ENCODE peak calls at places on chromosomes 6 and 20, in ten cellular contexts. One of them, this sample, is unnamed.

GRCh38 chr6:168048724-168049025 is 30.3 kb downstream of the FRMD1 start:
- DNase-seq in MM.1S: no peak
- DNase-seq in CD4-positive, alpha-beta T cell: no peak
- DNase-seq in H9: no peak
- DNase-seq in nephron progenitor cell: no peak
- DNase-seq in cardiac muscle cell: no peak
- DNase-seq in adrenal gland: no peak
- DNase-seq in activated B cell treated with CpG ODN at 0.5 μM for 24 hours: no peak
- DNase-seq in neural crest cell: no peak
- DNase-seq in osteocyte: no peak
- DNase-seq in this sample: no peak

GRCh38 chr6:73610444-73611275 is 43.1 kb downstream of the SLC17A5 start:
- DNase-seq in MM.1S: peak
- DNase-seq in CD4-positive, alpha-beta T cell: no peak
- DNase-seq in H9: no peak
- DNase-seq in nephron progenitor cell: no peak
- DNase-seq in cardiac muscle cell: peak
- DNase-seq in adrenal gland: no peak
- DNase-seq in activated B cell treated with CpG ODN at 0.5 μM for 24 hours: no peak
- DNase-seq in neural crest cell: no peak
- DNase-seq in osteocyte: no peak
- DNase-seq in this sample: no peak

GRCh38 chr6:35804996-35805736 is at the start of gene LHFPL5:
- DNase-seq in MM.1S: peak
- DNase-seq in CD4-positive, alpha-beta T cell: peak
- DNase-seq in H9: peak
- DNase-seq in nephron progenitor cell: peak
- DNase-seq in cardiac muscle cell: peak
- DNase-seq in adrenal gland: no peak
- DNase-seq in activated B cell treated with CpG ODN at 0.5 μM for 24 hours: peak
- DNase-seq in neural crest cell: peak
- DNase-seq in osteocyte: no peak
- DNase-seq in this sample: peak

GRCh38 chr20:2865101-2865500 is 8.2 kb upstream of the PTPRA start:
- DNase-seq in MM.1S: no peak
- DNase-seq in CD4-positive, alpha-beta T cell: no peak
- DNase-seq in H9: no peak
- DNase-seq in nephron progenitor cell: no peak
- DNase-seq in cardiac muscle cell: no peak
- DNase-seq in adrenal gland: no peak
- DNase-seq in activated B cell treated with CpG ODN at 0.5 μM for 24 hours: no peak
- DNase-seq in neural crest cell: no peak
- DNase-seq in osteocyte: no peak
- DNase-seq in this sample: no peak

GRCh38 chr6:152859225-152859624 is 108.6 kb downstream of the VIP start:
- DNase-seq in MM.1S: peak
- DNase-seq in CD4-positive, alpha-beta T cell: no peak
- DNase-seq in H9: no peak
- DNase-seq in nephron progenitor cell: no peak
- DNase-seq in cardiac muscle cell: no peak
- DNase-seq in adrenal gland: no peak
- DNase-seq in activated B cell treated with CpG ODN at 0.5 μM for 24 hours: no peak
- DNase-seq in neural crest cell: no peak
- DNase-seq in osteocyte: no peak
- DNase-seq in this sample: no peak

GRCh38 chr6:33249732-33250625 is 21.7 kb downstream of the VPS52 start:
- DNase-seq in MM.1S: no peak
- DNase-seq in CD4-positive, alpha-beta T cell: peak
- DNase-seq in H9: no peak
- DNase-seq in nephron progenitor cell: peak
- DNase-seq in cardiac muscle cell: peak
- DNase-seq in adrenal gland: peak
- DNase-seq in activated B cell treated with CpG ODN at 0.5 μM for 24 hours: peak
- DNase-seq in neural crest cell: no peak
- DNase-seq in osteocyte: no peak
- DNase-seq in this sample: no peak

GRCh38 chr6:46637145-46637544 is 15.5 kb downstream of the CYP39A1 start:
- DNase-seq in MM.1S: no peak
- DNase-seq in CD4-positive, alpha-beta T cell: no peak
- DNase-seq in H9: no peak
- DNase-seq in nephron progenitor cell: no peak
- DNase-seq in cardiac muscle cell: peak
- DNase-seq in adrenal gland: no peak
- DNase-seq in activated B cell treated with CpG ODN at 0.5 μM for 24 hours: no peak
- DNase-seq in neural crest cell: no peak
- DNase-seq in osteocyte: no peak
- DNase-seq in this sample: no peak

GRCh38 chr6:114277220-114277619 is 65.6 kb downstream of the HS3ST5 start:
- DNase-seq in MM.1S: no peak
- DNase-seq in CD4-positive, alpha-beta T cell: no peak
- DNase-seq in H9: no peak
- DNase-seq in nephron progenitor cell: no peak
- DNase-seq in cardiac muscle cell: no peak
- DNase-seq in adrenal gland: no peak
- DNase-seq in activated B cell treated with CpG ODN at 0.5 μM for 24 hours: no peak
- DNase-seq in neural crest cell: no peak
- DNase-seq in osteocyte: no peak
- DNase-seq in this sample: no peak

GRCh38 chr6:37314803-37315515 is 38.8 kb upstream of the RNF8 start:
- DNase-seq in MM.1S: peak
- DNase-seq in CD4-positive, alpha-beta T cell: peak
- DNase-seq in H9: peak
- DNase-seq in nephron progenitor cell: peak
- DNase-seq in cardiac muscle cell: peak
- DNase-seq in adrenal gland: peak
- DNase-seq in activated B cell treated with CpG ODN at 0.5 μM for 24 hours: no peak
- DNase-seq in neural crest cell: peak
- DNase-seq in osteocyte: no peak
- DNase-seq in this sample: no peak

GRCh38 chr20:39623584-39624234 is 661.6 kb downstream of the DHX35 start:
- DNase-seq in MM.1S: no peak
- DNase-seq in CD4-positive, alpha-beta T cell: no peak
- DNase-seq in H9: no peak
- DNase-seq in nephron progenitor cell: no peak
- DNase-seq in cardiac muscle cell: no peak
- DNase-seq in adrenal gland: peak
- DNase-seq in activated B cell treated with CpG ODN at 0.5 μM for 24 hours: no peak
- DNase-seq in neural crest cell: no peak
- DNase-seq in osteocyte: no peak
- DNase-seq in this sample: no peak

GRCh38 chr6:163872335-163872734 is 457.8 kb downstream of the QKI start:
- DNase-seq in MM.1S: no peak
- DNase-seq in CD4-positive, alpha-beta T cell: no peak
- DNase-seq in H9: no peak
- DNase-seq in nephron progenitor cell: no peak
- DNase-seq in cardiac muscle cell: peak
- DNase-seq in adrenal gland: no peak
- DNase-seq in activated B cell treated with CpG ODN at 0.5 μM for 24 hours: no peak
- DNase-seq in neural crest cell: no peak
- DNase-seq in osteocyte: no peak
- DNase-seq in this sample: no peak

GRCh38 chr6:119079288-119079809 is 885 bp upstream of the FAM184A start:
- DNase-seq in MM.1S: no peak
- DNase-seq in CD4-positive, alpha-beta T cell: no peak
- DNase-seq in H9: no peak
- DNase-seq in nephron progenitor cell: no peak
- DNase-seq in cardiac muscle cell: peak
- DNase-seq in adrenal gland: no peak
- DNase-seq in activated B cell treated with CpG ODN at 0.5 μM for 24 hours: no peak
- DNase-seq in neural crest cell: no peak
- DNase-seq in osteocyte: no peak
- DNase-seq in this sample: no peak

GRCh38 chr6:90186637-90187361 is 109.8 kb downstream of the BACH2 start:
- DNase-seq in MM.1S: no peak
- DNase-seq in CD4-positive, alpha-beta T cell: no peak
- DNase-seq in H9: no peak
- DNase-seq in nephron progenitor cell: no peak
- DNase-seq in cardiac muscle cell: no peak
- DNase-seq in adrenal gland: no peak
- DNase-seq in activated B cell treated with CpG ODN at 0.5 μM for 24 hours: no peak
- DNase-seq in neural crest cell: no peak
- DNase-seq in osteocyte: no peak
- DNase-seq in this sample: no peak

GRCh38 chr6:68368845-68369244 is 266.2 kb upstream of the ADGRB3 start:
- DNase-seq in MM.1S: no peak
- DNase-seq in CD4-positive, alpha-beta T cell: no peak
- DNase-seq in H9: no peak
- DNase-seq in nephron progenitor cell: no peak
- DNase-seq in cardiac muscle cell: no peak
- DNase-seq in adrenal gland: no peak
- DNase-seq in activated B cell treated with CpG ODN at 0.5 μM for 24 hours: no peak
- DNase-seq in neural crest cell: no peak
- DNase-seq in osteocyte: no peak
- DNase-seq in this sample: no peak

GRCh38 chr20:6588296-6588695 is 179.2 kb upstream of the BMP2 start:
- DNase-seq in MM.1S: no peak
- DNase-seq in CD4-positive, alpha-beta T cell: no peak
- DNase-seq in H9: no peak
- DNase-seq in nephron progenitor cell: no peak
- DNase-seq in cardiac muscle cell: peak
- DNase-seq in adrenal gland: no peak
- DNase-seq in activated B cell treated with CpG ODN at 0.5 μM for 24 hours: no peak
- DNase-seq in neural crest cell: no peak
- DNase-seq in osteocyte: no peak
- DNase-seq in this sample: no peak

GRCh38 chr6:100549406-100550167 is 84.9 kb upstream of the SIM1 start:
- DNase-seq in MM.1S: no peak
- DNase-seq in CD4-positive, alpha-beta T cell: no peak
- DNase-seq in H9: no peak
- DNase-seq in nephron progenitor cell: no peak
- DNase-seq in cardiac muscle cell: peak
- DNase-seq in adrenal gland: no peak
- DNase-seq in activated B cell treated with CpG ODN at 0.5 μM for 24 hours: no peak
- DNase-seq in neural crest cell: no peak
- DNase-seq in osteocyte: no peak
- DNase-seq in this sample: no peak

GRCh38 chr6:42049116-42049809 is 1.1 kb upstream of the TAF8 start:
- DNase-seq in MM.1S: no peak
- DNase-seq in CD4-positive, alpha-beta T cell: no peak
- DNase-seq in H9: no peak
- DNase-seq in nephron progenitor cell: no peak
- DNase-seq in cardiac muscle cell: no peak
- DNase-seq in adrenal gland: no peak
- DNase-seq in activated B cell treated with CpG ODN at 0.5 μM for 24 hours: no peak
- DNase-seq in neural crest cell: no peak
- DNase-seq in osteocyte: no peak
- DNase-seq in this sample: no peak

GRCh38 chr6:16759181-16759645 is 2.0 kb downstream of the ATXN1 start:
- DNase-seq in MM.1S: no peak
- DNase-seq in CD4-positive, alpha-beta T cell: no peak
- DNase-seq in H9: no peak
- DNase-seq in nephron progenitor cell: no peak
- DNase-seq in cardiac muscle cell: no peak
- DNase-seq in adrenal gland: no peak
- DNase-seq in activated B cell treated with CpG ODN at 0.5 μM for 24 hours: no peak
- DNase-seq in neural crest cell: no peak
- DNase-seq in osteocyte: no peak
- DNase-seq in this sample: no peak

GRCh38 chr6:166775180-166775922 is 148.3 kb upstream of the RPS6KA2 start:
- DNase-seq in MM.1S: peak
- DNase-seq in CD4-positive, alpha-beta T cell: peak
- DNase-seq in H9: peak
- DNase-seq in nephron progenitor cell: peak
- DNase-seq in cardiac muscle cell: peak
- DNase-seq in adrenal gland: peak
- DNase-seq in activated B cell treated with CpG ODN at 0.5 μM for 24 hours: no peak
- DNase-seq in neural crest cell: peak
- DNase-seq in osteocyte: peak
- DNase-seq in this sample: no peak
- TF ChIP-seq CTCF in MM.1S: peak
- TF ChIP-seq CTCF in CD4-positive, alpha-beta T cell: peak
- TF ChIP-seq CTCF in H9: peak
- TF ChIP-seq CTCF in nephron progenitor cell: peak
- TF ChIP-seq CTCF in cardiac muscle cell: peak
- TF ChIP-seq CTCF in adrenal gland: peak
- TF ChIP-seq CTCF in activated B cell treated with CpG ODN at 0.5 μM for 24 hours: peak
- TF ChIP-seq CTCF in neural crest cell: peak
- TF ChIP-seq CTCF in osteocyte: peak
- TF ChIP-seq CTCF in this sample: peak

DNA sequence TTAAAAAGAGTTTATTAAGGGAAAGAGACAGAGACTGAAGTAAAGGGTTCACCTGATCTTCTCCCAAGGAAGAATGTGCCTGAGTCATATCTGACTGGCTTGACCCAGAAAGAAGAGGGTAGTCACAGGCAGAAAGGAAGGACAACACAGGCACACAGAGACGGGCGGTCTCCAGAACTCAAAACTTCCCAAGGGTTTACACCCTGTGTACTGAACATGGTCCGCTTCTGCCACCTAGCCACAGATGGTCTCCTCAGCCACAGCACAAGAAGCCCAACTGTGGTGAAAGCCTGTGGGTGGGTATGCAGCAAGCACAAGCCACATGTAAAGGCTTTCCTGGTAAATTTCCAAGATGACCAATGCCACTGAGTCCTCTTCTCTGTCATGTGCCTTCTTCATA is 17.2 kb downstream of the UNC5CL start:
- DNase-seq in MM.1S: no peak
- DNase-seq in CD4-positive, alpha-beta T cell: no peak
- DNase-seq in H9: no peak
- DNase-seq in nephron progenitor cell: no peak
- DNase-seq in cardiac muscle cell: peak
- DNase-seq in adrenal gland: peak
- DNase-seq in activated B cell treated with CpG ODN at 0.5 μM for 24 hours: no peak
- DNase-seq in neural crest cell: no peak
- DNase-seq in osteocyte: no peak
- DNase-seq in this sample: no peak
- TF ChIP-seq CTCF in MM.1S: no peak
- TF ChIP-seq CTCF in CD4-positive, alpha-beta T cell: no peak
- TF ChIP-seq CTCF in H9: peak
- TF ChIP-seq CTCF in nephron progenitor cell: no peak
- TF ChIP-seq CTCF in cardiac muscle cell: peak
- TF ChIP-seq CTCF in adrenal gland: peak
- TF ChIP-seq CTCF in activated B cell treated with CpG ODN at 0.5 μM for 24 hours: no peak
- TF ChIP-seq CTCF in neural crest cell: no peak
- TF ChIP-seq CTCF in osteocyte: peak
- TF ChIP-seq CTCF in this sample: no peak

GRCh38 chr20:45890077-45890996 is 671 bp downstream of the NEURL2 start:
- DNase-seq in MM.1S: no peak
- DNase-seq in CD4-positive, alpha-beta T cell: peak
- DNase-seq in H9: peak
- DNase-seq in nephron progenitor cell: peak
- DNase-seq in cardiac muscle cell: peak
- DNase-seq in adrenal gland: peak
- DNase-seq in activated B cell treated with CpG ODN at 0.5 μM for 24 hours: peak
- DNase-seq in neural crest cell: peak
- DNase-seq in osteocyte: peak
- DNase-seq in this sample: peak
- TF ChIP-seq CTCF in MM.1S: peak
- TF ChIP-seq CTCF in CD4-positive, alpha-beta T cell: peak
- TF ChIP-seq CTCF in H9: peak
- TF ChIP-seq CTCF in nephron progenitor cell: peak
- TF ChIP-seq CTCF in cardiac muscle cell: peak
- TF ChIP-seq CTCF in adrenal gland: peak
- TF ChIP-seq CTCF in activated B cell treated with CpG ODN at 0.5 μM for 24 hours: no peak
- TF ChIP-seq CTCF in neural crest cell: peak
- TF ChIP-seq CTCF in osteocyte: peak
- TF ChIP-seq CTCF in this sample: peak

DNA sequence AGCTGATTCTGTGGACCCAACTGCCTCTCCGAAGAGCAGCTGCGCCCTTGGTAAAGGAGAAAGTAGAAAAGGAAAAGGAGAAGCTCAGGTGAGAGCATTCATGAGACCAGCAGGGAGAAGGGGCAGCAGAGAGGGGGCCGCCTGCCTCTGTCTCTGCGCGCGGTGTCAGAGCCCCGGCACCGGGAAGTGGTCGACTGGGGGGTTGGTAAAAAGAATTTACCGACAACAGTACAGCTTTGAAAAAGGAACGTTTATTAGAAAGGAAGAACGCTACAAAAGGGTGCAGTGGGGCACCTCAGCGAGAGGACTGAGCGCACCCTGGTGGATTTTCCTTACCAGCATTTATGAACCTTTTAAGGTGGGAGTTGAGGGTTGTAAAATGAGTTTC is 61.9 kb downstream of the GPR6 start:
- DNase-seq in MM.1S: peak
- DNase-seq in CD4-positive, alpha-beta T cell: peak
- DNase-seq in H9: peak
- DNase-seq in nephron progenitor cell: peak
- DNase-seq in cardiac muscle cell: peak
- DNase-seq in adrenal gland: no peak
- DNase-seq in activated B cell treated with CpG ODN at 0.5 μM for 24 hours: peak
- DNase-seq in neural crest cell: no peak
- DNase-seq in osteocyte: peak
- DNase-seq in this sample: no peak
- TF ChIP-seq CTCF in MM.1S: peak
- TF ChIP-seq CTCF in CD4-positive, alpha-beta T cell: peak
- TF ChIP-seq CTCF in H9: peak
- TF ChIP-seq CTCF in nephron progenitor cell: no peak
- TF ChIP-seq CTCF in cardiac muscle cell: peak
- TF ChIP-seq CTCF in adrenal gland: peak
- TF ChIP-seq CTCF in activated B cell treated with CpG ODN at 0.5 μM for 24 hours: no peak
- TF ChIP-seq CTCF in neural crest cell: peak
- TF ChIP-seq CTCF in osteocyte: peak
- TF ChIP-seq CTCF in this sample: no peak

This sample was measured in type B pancreatic cell.